ENCODE peak calls at places on chromosomes 5 and 9, in six cellular contexts. R is heart right ventricle, A is uterus, D is brain microvascular endothelial cell, W is ascending aorta, Q is PC-9. H is an unnamed sample. For H3K27me3, the result is how much of the 10 kb centered on the place peaks cover.

GRCh38 chr9:119289740-119290139 is 79.5 kb downstream of the BRINP1 start:
- DNase-seq in R (peak), A (no peak), D (peak), W (peak), Q (peak), H (no peak)

GRCh38 chr5:34791761-34792244 is 47.2 kb upstream of the TTC23L start:
- DNase-seq in R (no peak), A (no peak), D (peak), W (no peak), Q (no peak), H (no peak)

GRCh38 chr9:128149001-128149701 is at the start of gene LCN2:
- DNase-seq in R (no peak), A (no peak), D (no peak), W (no peak), Q (peak), H (no peak)

GRCh38 chr5:68465934-68466551 is 250.5 kb downstream of the PIK3R1 start:
- DNase-seq in R (no peak), A (no peak), D (no peak), W (no peak), Q (peak), H (no peak)

GRCh38 chr9:121631978-121632418 is 19.4 kb upstream of the DAB2IP start:
- DNase-seq in R (no peak), A (no peak), D (no peak), W (no peak), Q (no peak), H (no peak)

GRCh38 chr9:33293782-33294181 is 3.5 kb downstream of the NFX1 start:
- DNase-seq in R (no peak), A (no peak), D (no peak), W (no peak), Q (no peak), H (no peak)

GRCh38 chr5:162299793-162300192 is 232.2 kb downstream of the GABRG2 start:
- DNase-seq in R (no peak), A (no peak), D (no peak), W (no peak), Q (no peak), H (no peak)

GRCh38 chr9:98706651-98707103 is 2.1 kb downstream of the GABBR2 start:
- DNase-seq in R (no peak), A (no peak), D (peak), W (no peak), Q (no peak), H (no peak)

GRCh38 chr9:120383999-120384924 is 195.7 kb downstream of the CDK5RAP2 start:
- DNase-seq in R (no peak), A (no peak), D (peak), W (no peak), Q (no peak), H (no peak)

GRCh38 chr9:16196206-16196605 is 643.4 kb downstream of the CCDC171 start:
- DNase-seq in R (no peak), A (no peak), D (no peak), W (no peak), Q (no peak), H (no peak)

GRCh38 chr5:6573651-6574101 is 59.2 kb downstream of the NSUN2 start:
- DNase-seq in R (no peak), A (no peak), D (no peak), W (peak), Q (no peak), H (no peak)

GRCh38 chr9:72524820-72525539 is 3.6 kb downstream of the TMC1 start:
- DNase-seq in R (peak), A (peak), D (peak), W (no peak), Q (peak), H (peak)

GRCh38 chr5:125125031-125125823 is 378.8 kb upstream of the ZNF608 start:
- DNase-seq in R (no peak), A (no peak), D (no peak), W (no peak), Q (no peak), H (peak)

GRCh38 chr5:8136271-8136670 is 267.3 kb downstream of the MTRR start:
- DNase-seq in R (no peak), A (no peak), D (no peak), W (no peak), Q (no peak), H (no peak)

GRCh38 chr9:23769307-23769935 is 56.6 kb downstream of the ELAVL2 start:
- DNase-seq in R (no peak), A (no peak), D (no peak), W (no peak), Q (no peak), H (peak)

GRCh38 chr9:133643978-133644760 is 8.0 kb downstream of the DBH start:
- DNase-seq in R (no peak), A (no peak), D (no peak), W (no peak), Q (no peak), H (no peak)

GRCh38 chr9:78369644-78370219 is 72.8 kb downstream of the PSAT1 start:
- DNase-seq in R (peak), A (peak), D (peak), W (peak), Q (peak), H (no peak)

GRCh38 chr5:7474821-7475403 is 79.0 kb downstream of the ADCY2 start:
- DNase-seq in R (no peak), A (no peak), D (no peak), W (no peak), Q (no peak), H (no peak)

GRCh38 chr9:135783540-135784245 is 81.7 kb downstream of the KCNT1 start:
- DNase-seq in R (no peak), A (no peak), D (no peak), W (no peak), Q (no peak), H (no peak)

GRCh38 chr5:137315534-137316345 is 183.4 kb downstream of the SPOCK1 start:
- DNase-seq in R (no peak), A (no peak), D (no peak), W (no peak), Q (no peak), H (peak)

GRCh38 chr5:137318027-137318426 is 181.1 kb downstream of the SPOCK1 start:
- DNase-seq in R (no peak), A (no peak), D (no peak), W (no peak), Q (no peak), H (peak)

GRCh38 chr5:137316346-137316736 is 182.8 kb downstream of the SPOCK1 start:
- DNase-seq in R (no peak), A (no peak), D (no peak), W (no peak), Q (no peak), H (no peak)

GRCh38 chr5:137325721-137326120 is 173.4 kb downstream of the SPOCK1 start:
- DNase-seq in R (no peak), A (no peak), D (no peak), W (no peak), Q (no peak), H (no peak)

GRCh38 chr5:137320056-137321045 is 178.8 kb downstream of the SPOCK1 start:
- DNase-seq in R (peak), A (no peak), D (peak), W (no peak), Q (peak), H (peak)
- H3K27ac ChIP-seq in R (no peak), A (no peak), D (no peak), W (no peak), Q (no peak), H (no peak)

DNA sequence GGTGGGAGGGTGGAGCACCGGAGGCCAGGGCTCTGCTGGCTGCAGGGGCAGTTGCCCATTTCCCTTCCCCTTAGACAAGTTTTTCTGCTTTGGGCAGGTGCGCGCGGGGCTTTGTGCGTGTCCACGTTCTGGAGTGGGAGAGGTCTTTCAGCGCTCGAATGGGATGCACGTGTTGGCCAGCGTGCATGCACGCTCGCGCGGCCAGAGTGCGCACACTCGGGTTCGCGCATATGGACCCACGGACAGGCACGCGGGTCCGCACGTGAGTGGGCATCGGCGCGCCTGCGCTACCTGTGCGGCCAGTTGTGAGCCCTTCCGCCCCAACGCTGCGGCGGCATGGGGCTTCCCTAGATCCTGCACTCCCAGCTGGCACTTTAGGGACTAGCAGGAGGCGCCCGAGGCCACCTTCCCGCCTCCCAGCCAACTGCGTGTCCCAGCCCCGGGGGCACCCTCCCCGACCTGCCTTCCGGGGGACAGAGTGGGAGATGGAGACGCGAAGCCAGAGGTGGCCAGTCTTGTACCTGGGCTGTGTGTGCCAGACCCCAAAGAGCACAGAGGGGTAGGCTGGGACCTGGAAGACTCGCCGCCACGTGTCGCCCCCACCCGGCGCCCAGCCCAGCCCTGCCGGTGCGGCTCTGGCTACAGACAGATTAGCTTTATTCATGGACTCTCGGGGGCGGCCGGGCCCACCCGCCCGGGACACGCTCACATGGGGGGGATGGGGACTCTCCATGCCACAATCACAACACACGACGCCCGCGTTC is 9.8 kb upstream of the GPRIN1 start:
- DNase-seq in R (no peak), A (no peak), D (no peak), W (no peak), Q (no peak), H (no peak)
- H3K27me3 ChIP-seq in R (under half), A (under half), D (under half), W (under half), Q (under half), H (half or more)

DNA sequence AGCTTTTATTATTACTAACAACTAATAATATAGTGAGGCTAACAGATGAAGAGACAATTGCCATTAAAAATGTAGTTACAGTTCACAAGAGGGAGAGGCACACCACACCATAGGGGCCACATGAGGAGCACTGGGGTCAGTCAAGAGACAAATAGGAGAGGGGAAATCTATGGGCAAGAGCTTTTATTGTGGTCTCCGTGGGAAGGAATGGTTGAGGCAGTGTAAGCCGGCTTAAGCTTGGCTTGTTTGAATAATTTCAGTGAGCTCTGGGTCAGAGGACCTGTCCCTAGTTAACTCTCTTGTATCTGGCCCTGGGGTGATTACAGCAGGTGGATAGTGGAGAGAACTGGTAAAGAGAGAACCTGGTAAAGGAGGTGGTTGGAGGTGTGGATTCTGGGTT is 35.3 kb downstream of the OGN start:
- DNase-seq in R (no peak), A (no peak), D (no peak), W (no peak), Q (no peak), H (no peak)
- H3K27ac ChIP-seq in R (no peak), A (no peak), D (no peak), W (no peak), Q (no peak), H (no peak)

GRCh38 chr9:132572921-132573320 is 9.5 kb upstream of the BARHL1 start:
- DNase-seq in R (no peak), A (no peak), D (peak), W (no peak), Q (no peak), H (no peak)
- H3K27me3 ChIP-seq in R (under half), A (under half), D (under half), W (under half), Q (half or more), H (under half)

GRCh38 chr5:57179262-57179960 is 5.6 kb downstream of the GPBP1 start:
- DNase-seq in R (peak), A (no peak), D (no peak), W (no peak), Q (no peak), H (no peak)
- H3K27ac ChIP-seq in R (peak), A (peak), D (no peak), W (peak), Q (no peak), H (no peak)

DNA sequence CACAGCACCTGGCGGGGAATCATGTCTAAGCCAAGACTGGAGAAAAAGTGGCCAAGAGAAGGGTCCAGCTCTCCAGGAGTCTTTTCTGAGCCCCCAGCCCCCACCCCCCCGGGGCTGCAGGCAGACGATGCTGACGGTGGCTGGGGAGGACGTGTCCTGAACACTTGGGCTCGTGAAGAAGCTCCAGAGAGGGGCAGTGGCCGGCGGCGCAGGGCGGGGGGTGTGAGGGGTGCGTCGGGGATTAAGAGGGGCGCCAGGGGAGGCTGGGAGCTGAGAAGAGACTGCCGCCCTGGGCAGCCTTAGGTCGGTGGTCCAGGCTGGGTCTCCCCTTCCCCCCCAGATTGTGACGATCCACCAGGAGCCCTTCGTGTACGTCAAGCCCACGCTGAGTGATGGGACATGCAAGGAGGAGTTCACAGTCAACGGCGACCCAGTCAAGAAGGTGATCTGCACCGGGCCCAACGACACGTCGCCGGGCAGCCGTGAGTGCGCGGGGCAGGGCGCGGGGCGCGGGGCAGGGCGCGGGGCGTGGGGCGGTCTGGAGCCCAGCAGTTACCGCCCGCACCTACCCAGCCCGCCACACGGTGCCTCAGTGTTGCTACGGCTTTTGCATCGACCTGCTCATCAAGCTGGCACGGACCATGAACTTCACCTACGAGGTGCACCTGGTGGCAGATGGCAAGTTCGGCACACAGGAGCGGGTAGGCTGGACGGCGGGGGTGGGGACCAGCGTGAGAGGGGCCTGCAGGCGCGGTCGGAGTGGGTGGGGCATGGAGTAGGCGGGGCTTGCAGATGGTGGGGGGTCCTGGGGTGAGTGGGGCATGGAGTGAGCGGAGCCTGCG is 8.9 kb downstream of the LRRC26 start:
- DNase-seq in R (no peak), A (no peak), D (no peak), W (no peak), Q (no peak), H (no peak)
- H3K27me3 ChIP-seq in R (half or more), A (half or more), D (half or more), W (half or more), Q (under half), H (half or more)

GRCh38 chr5:95733100-95733499 is 2.0 kb downstream of the RHOBTB3 start:
- DNase-seq in R (no peak), A (no peak), D (no peak), W (no peak), Q (no peak), H (no peak)
- H3K27ac ChIP-seq in R (peak), A (peak), D (no peak), W (no peak), Q (no peak), H (peak)

GRCh38 chr5:1751864-1752822 is 47.5 kb downstream of the MRPL36 start:
- DNase-seq in R (no peak), A (no peak), D (no peak), W (peak), Q (no peak), H (no peak)
- H3K27me3 ChIP-seq in R (under half), A (under half), D (under half), W (under half), Q (half or more), H (under half)